ENCODE peak calls at places on chromosomes 3 and 15, in ten cellular contexts. J, O, V, R, K, W, L, Z, X and S are unnamed samples.

GRCh38 chr3:149653564-149653963 is 4.3 kb downstream of the WWTR1 start:
- DNase-seq in J (no peak), O (no peak), V (no peak), R (no peak), K (no peak), W (peak; percentile 52), L (no peak), Z (no peak), X (no peak), S (no peak)

GRCh38 chr15:88981244-88982215 is 68.4 kb upstream of the MFGE8 start:
- DNase-seq in J (no peak), O (peak; percentile 60), V (no peak), R (no peak), K (no peak), W (no peak), L (no peak), Z (no peak), X (no peak), S (no peak)

GRCh38 chr15:99131441-99132023 is 26.7 kb downstream of the SYNM start:
- DNase-seq in J (no peak), O (no peak), V (no peak), R (no peak), K (no peak), W (peak; percentile 83), L (no peak), Z (peak; percentile 49), X (no peak), S (no peak)

GRCh38 chr3:67601919-67602608 is 52.3 kb downstream of the SUCLG2 start:
- DNase-seq in J (no peak), O (peak; percentile 42), V (no peak), R (no peak), K (no peak), W (no peak), L (no peak), Z (no peak), X (no peak), S (no peak)

GRCh38 chr15:36778516-36778915 is 199.1 kb downstream of the CDIN1 start:
- DNase-seq in J (no peak), O (peak; percentile 80), V (no peak), R (no peak), K (no peak), W (no peak), L (no peak), Z (no peak), X (no peak), S (no peak)

GRCh38 chr3:23004971-23005370 is 198.2 kb upstream of the UBE2E2 start:
- DNase-seq in J (no peak), O (peak; percentile 90), V (no peak), R (no peak), K (no peak), W (peak; percentile 31), L (no peak), Z (peak; percentile 66), X (no peak), S (no peak)

GRCh38 chr3:138082992-138083386 is 32.4 kb downstream of the DZIP1L start:
- DNase-seq in J (no peak), O (peak; percentile 61), V (no peak), R (no peak), K (no peak), W (no peak), L (no peak), Z (no peak), X (no peak), S (no peak)

GRCh38 chr3:24086597-24087369 is 141.7 kb downstream of the NR1D2 start:
- DNase-seq in J (no peak), O (peak; percentile 24), V (no peak), R (no peak), K (no peak), W (peak; percentile 16), L (no peak), Z (peak; percentile 17), X (no peak), S (no peak)

GRCh38 chr3:167740961-167741587 is 5.6 kb downstream of the SERPINI1 start:
- DNase-seq in J (no peak), O (peak; percentile 22), V (peak; percentile 31), R (peak; percentile 24), K (peak; percentile 57), W (peak; percentile 43), L (peak; percentile 50), Z (peak; percentile 58), X (no peak), S (peak; percentile 19)

GRCh38 chr15:67869700-67870099 is 29.9 kb upstream of the RNU6-1 start:
- DNase-seq in J (no peak), O (no peak), V (no peak), R (no peak), K (no peak), W (no peak), L (peak; percentile 11), Z (no peak), X (no peak), S (no peak)

GRCh38 chr3:189270248-189270832 is 98.6 kb downstream of the TPRG1 start:
- DNase-seq in J (peak; percentile 78), O (peak; percentile 84), V (peak; percentile 47), R (peak; percentile 51), K (peak; percentile 72), W (peak; percentile 47), L (no peak), Z (peak; percentile 81), X (no peak), S (no peak)

GRCh38 chr3:55434789-55435188 is 52.3 kb downstream of the WNT5A start:
- DNase-seq in J (peak; percentile 44), O (no peak), V (no peak), R (peak; percentile 42), K (no peak), W (no peak), L (no peak), Z (no peak), X (no peak), S (no peak)

GRCh38 chr3:57961828-57962447 is 46.3 kb upstream of the FLNB start:
- DNase-seq in J (no peak), O (peak; percentile 41), V (no peak), R (no peak), K (no peak), W (peak; percentile 80), L (no peak), Z (no peak), X (no peak), S (peak; percentile 21)

DNA sequence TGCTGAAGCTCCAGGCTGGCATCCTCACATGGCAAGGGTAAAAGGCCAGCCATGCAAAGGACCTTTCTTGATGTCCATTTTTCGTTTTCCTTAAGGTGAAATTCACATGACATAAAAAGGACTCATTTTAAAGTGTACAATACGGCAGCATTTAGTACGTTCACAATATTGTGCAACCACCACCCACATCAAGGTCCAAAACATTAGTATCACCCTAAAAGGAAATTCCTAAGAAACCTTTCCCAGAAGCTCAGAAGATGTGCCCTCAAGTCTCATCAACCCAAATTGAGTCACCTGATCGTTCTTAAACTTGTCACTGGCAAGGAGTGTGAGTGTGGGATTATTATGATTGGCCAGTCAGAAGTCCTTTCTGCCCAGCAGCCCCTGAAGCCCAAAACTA is 250.1 kb downstream of the TLE3 start:
- DNase-seq in J (no peak), O (no peak), V (no peak), R (no peak), K (no peak), W (no peak), L (no peak), Z (no peak), X (no peak), S (no peak)
- H3K27me3 ChIP-seq in J (no peaks in the 10 kb centered on the region), O (no peaks in the 10 kb centered on the region), V (no peaks in the 10 kb centered on the region), R (no peaks in the 10 kb centered on the region), K (no peaks in the 10 kb centered on the region), W (peaks cover 6% of the 10 kb centered on the region), L (no peaks in the 10 kb centered on the region), Z (no peaks in the 10 kb centered on the region), X (no peaks in the 10 kb centered on the region), S (no peaks in the 10 kb centered on the region)

GRCh38 chr3:46470831-46471230 is 6.1 kb upstream of the LTF start:
- DNase-seq in J (no peak), O (no peak), V (no peak), R (no peak), K (no peak), W (no peak), L (no peak), Z (no peak), X (no peak), S (no peak)
- H3K27me3 ChIP-seq in J (no peaks in the 10 kb centered on the region), O (peaks cover 19% of the 10 kb centered on the region), V (no peaks in the 10 kb centered on the region), R (no peaks in the 10 kb centered on the region), K (peaks cover 11% of the 10 kb centered on the region), W (no peaks in the 10 kb centered on the region), L (no peaks in the 10 kb centered on the region), Z (no peaks in the 10 kb centered on the region), X (no peaks in the 10 kb centered on the region), S (no peaks in the 10 kb centered on the region)

GRCh38 chr3:169152319-169152718 is 511.2 kb downstream of the MECOM start:
- DNase-seq in J (no peak), O (no peak), V (peak; percentile 25), R (no peak), K (peak; percentile 64), W (no peak), L (no peak), Z (no peak), X (no peak), S (no peak)
- H3K27me3 ChIP-seq in J (peaks cover 26% of the 10 kb centered on the region), O (no peaks in the 10 kb centered on the region), V (no peaks in the 10 kb centered on the region), R (no peaks in the 10 kb centered on the region), K (no peaks in the 10 kb centered on the region), W (no peaks in the 10 kb centered on the region), L (peaks cover 16% of the 10 kb centered on the region), Z (peaks cover 9% of the 10 kb centered on the region), X (peaks cover 19% of the 10 kb centered on the region), S (peaks cover 22% of the 10 kb centered on the region)

GRCh38 chr15:92392966-92393286 is 755 bp upstream of the ST8SIA2 start:
- DNase-seq in J (no peak), O (no peak), V (no peak), R (no peak), K (no peak), W (no peak), L (no peak), Z (no peak), X (no peak), S (no peak)

GRCh38 chr15:92394327-92395175 is 870 bp downstream of the ST8SIA2 start:
- DNase-seq in J (no peak), O (peak; percentile 24), V (no peak), R (no peak), K (peak; percentile 55), W (no peak), L (no peak), Z (peak; percentile 36), X (no peak), S (no peak)

GRCh38 chr15:92392462-92392861 is 1.2 kb upstream of the ST8SIA2 start:
- DNase-seq in J (no peak), O (no peak), V (no peak), R (no peak), K (peak; percentile 23), W (no peak), L (no peak), Z (peak; percentile 7), X (no peak), S (no peak)

GRCh38 chr15:92393994-92394326 is 279 bp downstream of the ST8SIA2 start:
- DNase-seq in J (no peak), O (no peak), V (no peak), R (no peak), K (no peak), W (no peak), L (no peak), Z (peak; percentile 19), X (no peak), S (no peak)

DNA sequence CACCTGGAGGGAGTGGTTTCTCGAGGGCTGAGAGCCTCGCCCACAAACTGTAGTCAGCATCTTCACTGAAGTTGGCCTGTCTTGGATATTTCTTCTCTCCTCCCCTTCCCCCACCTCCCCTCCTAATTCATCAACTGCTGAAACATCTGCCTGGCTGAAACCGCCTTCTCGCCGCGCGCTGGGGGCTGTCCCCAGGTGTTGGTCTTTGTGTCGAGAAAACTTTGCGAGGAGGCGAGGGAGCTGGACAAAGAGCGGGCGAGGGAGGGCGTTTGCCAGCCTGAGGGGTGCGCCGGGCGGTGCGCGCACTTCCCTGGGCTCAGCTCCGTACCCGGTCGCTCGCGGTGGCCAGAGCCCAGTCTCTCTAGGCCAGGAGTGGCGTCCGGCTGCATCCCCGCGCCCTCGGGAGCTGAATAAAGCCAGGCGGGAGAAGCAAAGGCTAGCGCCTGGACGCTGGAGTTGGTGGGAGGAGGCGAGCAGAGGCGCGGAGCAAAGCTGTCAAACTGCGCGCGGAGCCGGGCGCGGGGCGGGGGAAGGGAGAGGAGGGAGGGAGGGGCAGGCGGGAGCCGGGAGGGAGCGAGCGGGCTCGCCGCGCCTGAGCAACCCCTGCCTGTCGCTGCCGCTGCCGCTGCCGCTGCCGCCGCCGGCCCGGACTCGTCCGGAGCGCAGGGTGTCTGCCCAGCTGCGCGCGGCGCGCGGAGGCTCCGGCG is at the start of gene ST8SIA2:
- DNase-seq in J (no peak), O (peak; percentile 57), V (no peak), R (no peak), K (peak; percentile 85), W (no peak), L (no peak), Z (peak; percentile 68), X (no peak), S (no peak)
- H3K27me3 ChIP-seq in J (peaks cover 88% of the 10 kb centered on the region), O (no peaks in the 10 kb centered on the region), V (peaks cover 25% of the 10 kb centered on the region), R (no peaks in the 10 kb centered on the region), K (peaks cover 28% of the 10 kb centered on the region), W (peaks cover 3% of the 10 kb centered on the region), L (no peaks in the 10 kb centered on the region), Z (peaks cover 88% of the 10 kb centered on the region), X (peaks cover 17% of the 10 kb centered on the region), S (peaks cover 3% of the 10 kb centered on the region)